ENCODE peak calls at places on chromosome 2, in seven cellular contexts. One of them, this sample, is unnamed.

GRCh38 chr2:218397502-218398436 is 1.9 kb upstream of the CTDSP1 start:
- DNase-seq in NCI-H1436: peak
- DNase-seq in naive thymus-derived CD8-positive, alpha-beta T cell: peak
- DNase-seq in endothelial cell: peak
- DNase-seq in cardiac fibroblast: peak
- DNase-seq in NCI-H1092: no peak
- DNase-seq in iPS DF 19.7: no peak
- DNase-seq in this sample: peak

GRCh38 chr2:143830476-143830875 is 689.4 kb downstream of the ZEB2 start:
- DNase-seq in NCI-H1436: no peak
- DNase-seq in naive thymus-derived CD8-positive, alpha-beta T cell: no peak
- DNase-seq in endothelial cell: no peak
- DNase-seq in cardiac fibroblast: no peak
- DNase-seq in NCI-H1092: no peak
- DNase-seq in iPS DF 19.7: no peak
- DNase-seq in this sample: no peak

GRCh38 chr2:36371963-36372391 is 16.4 kb downstream of the CRIM1 start:
- DNase-seq in NCI-H1436: no peak
- DNase-seq in naive thymus-derived CD8-positive, alpha-beta T cell: no peak
- DNase-seq in endothelial cell: no peak
- DNase-seq in cardiac fibroblast: peak
- DNase-seq in NCI-H1092: no peak
- DNase-seq in iPS DF 19.7: no peak
- DNase-seq in this sample: no peak

GRCh38 chr2:15800489-15801329 is 139.6 kb upstream of the MYCN start:
- DNase-seq in NCI-H1436: no peak
- DNase-seq in naive thymus-derived CD8-positive, alpha-beta T cell: no peak
- DNase-seq in endothelial cell: no peak
- DNase-seq in cardiac fibroblast: no peak
- DNase-seq in NCI-H1092: no peak
- DNase-seq in iPS DF 19.7: no peak
- DNase-seq in this sample: no peak

GRCh38 chr2:234320098-234320497 is 176.8 kb downstream of the ARL4C start:
- DNase-seq in NCI-H1436: no peak
- DNase-seq in naive thymus-derived CD8-positive, alpha-beta T cell: no peak
- DNase-seq in endothelial cell: no peak
- DNase-seq in cardiac fibroblast: no peak
- DNase-seq in NCI-H1092: no peak
- DNase-seq in iPS DF 19.7: no peak
- DNase-seq in this sample: peak

GRCh38 chr2:207767461-207768167 is 2.1 kb downstream of the FZD5 start:
- DNase-seq in NCI-H1436: no peak
- DNase-seq in naive thymus-derived CD8-positive, alpha-beta T cell: no peak
- DNase-seq in endothelial cell: peak
- DNase-seq in cardiac fibroblast: peak
- DNase-seq in NCI-H1092: peak
- DNase-seq in iPS DF 19.7: no peak
- DNase-seq in this sample: no peak

GRCh38 chr2:196638765-196639164 is 750 bp upstream of the CCDC150 start:
- DNase-seq in NCI-H1436: no peak
- DNase-seq in naive thymus-derived CD8-positive, alpha-beta T cell: no peak
- DNase-seq in endothelial cell: no peak
- DNase-seq in cardiac fibroblast: no peak
- DNase-seq in NCI-H1092: no peak
- DNase-seq in iPS DF 19.7: no peak
- DNase-seq in this sample: no peak

GRCh38 chr2:234731236-234731635 is 220.6 kb upstream of the SH3BP4 start:
- DNase-seq in NCI-H1436: no peak
- DNase-seq in naive thymus-derived CD8-positive, alpha-beta T cell: no peak
- DNase-seq in endothelial cell: no peak
- DNase-seq in cardiac fibroblast: no peak
- DNase-seq in NCI-H1092: no peak
- DNase-seq in iPS DF 19.7: no peak
- DNase-seq in this sample: no peak

GRCh38 chr2:155733091-155733870 is 599.2 kb downstream of the NR4A2 start:
- DNase-seq in NCI-H1436: no peak
- DNase-seq in naive thymus-derived CD8-positive, alpha-beta T cell: no peak
- DNase-seq in endothelial cell: no peak
- DNase-seq in cardiac fibroblast: no peak
- DNase-seq in NCI-H1092: no peak
- DNase-seq in iPS DF 19.7: no peak
- DNase-seq in this sample: peak

GRCh38 chr2:158432117-158432516 is 24.4 kb downstream of the CCDC148 start:
- DNase-seq in NCI-H1436: no peak
- DNase-seq in naive thymus-derived CD8-positive, alpha-beta T cell: no peak
- DNase-seq in endothelial cell: no peak
- DNase-seq in cardiac fibroblast: no peak
- DNase-seq in NCI-H1092: no peak
- DNase-seq in iPS DF 19.7: no peak
- DNase-seq in this sample: no peak

This sample was measured in NCI-H2171 treated with DMSO at 0.1 percent for 48 hours.